ENCODE peak calls at places on chromosomes 5 and 9, in five cellular contexts. One of them, this sample, is unnamed.

GRCh38 chr9:125494555-125494920 is 212.5 kb downstream of the MAPKAP1 start:
- DNase-seq in GM23248: peak
- DNase-seq in mammary epithelial cell: peak
- DNase-seq in HCT116: no peak
- DNase-seq in MM.1S: no peak
- DNase-seq in this sample: no peak

GRCh38 chr5:138639326-138639725 is 64.1 kb upstream of the HSPA9 start:
- DNase-seq in GM23248: no peak
- DNase-seq in mammary epithelial cell: no peak
- DNase-seq in HCT116: no peak
- DNase-seq in MM.1S: no peak
- DNase-seq in this sample: no peak

GRCh38 chr5:71743135-71743534 is 24.1 kb downstream of the CARTPT start:
- DNase-seq in GM23248: no peak
- DNase-seq in mammary epithelial cell: no peak
- DNase-seq in HCT116: no peak
- DNase-seq in MM.1S: no peak
- DNase-seq in this sample: no peak

GRCh38 chr5:148455055-148455675 is 71.4 kb downstream of the FBXO38 start:
- DNase-seq in GM23248: peak
- DNase-seq in mammary epithelial cell: no peak
- DNase-seq in HCT116: no peak
- DNase-seq in MM.1S: no peak
- DNase-seq in this sample: no peak

GRCh38 chr5:119435436-119436132 is 16.7 kb upstream of the HSD17B4 start:
- DNase-seq in GM23248: peak
- DNase-seq in mammary epithelial cell: peak
- DNase-seq in HCT116: no peak
- DNase-seq in MM.1S: peak
- DNase-seq in this sample: no peak

GRCh38 chr5:144206136-144206535 is 35.5 kb downstream of the KCTD16 start:
- DNase-seq in GM23248: peak
- DNase-seq in mammary epithelial cell: no peak
- DNase-seq in HCT116: no peak
- DNase-seq in MM.1S: no peak
- DNase-seq in this sample: no peak

GRCh38 chr9:92378825-92379535 is 25.4 kb downstream of the OGN start:
- DNase-seq in GM23248: peak
- DNase-seq in mammary epithelial cell: no peak
- DNase-seq in HCT116: no peak
- DNase-seq in MM.1S: no peak
- DNase-seq in this sample: no peak

GRCh38 chr9:75086443-75087278 is 1.3 kb downstream of the NMRK1 start:
- DNase-seq in GM23248: peak
- DNase-seq in mammary epithelial cell: no peak
- DNase-seq in HCT116: no peak
- DNase-seq in MM.1S: peak
- DNase-seq in this sample: no peak

GRCh38 chr9:87375397-87376073 is 122.1 kb upstream of the DAPK1 start:
- DNase-seq in GM23248: peak
- DNase-seq in mammary epithelial cell: peak
- DNase-seq in HCT116: no peak
- DNase-seq in MM.1S: no peak
- DNase-seq in this sample: no peak

GRCh38 chr9:131732636-131733340 is 7.1 kb downstream of the RAPGEF1 start:
- DNase-seq in GM23248: no peak
- DNase-seq in mammary epithelial cell: no peak
- DNase-seq in HCT116: no peak
- DNase-seq in MM.1S: no peak
- DNase-seq in this sample: no peak

GRCh38 chr9:90870646-90871326 is 69.2 kb downstream of the SYK start:
- DNase-seq in GM23248: peak
- DNase-seq in mammary epithelial cell: peak
- DNase-seq in HCT116: peak
- DNase-seq in MM.1S: peak
- DNase-seq in this sample: no peak

GRCh38 chr9:121567142-121568100 is 67.8 kb upstream of the GGTA1 start:
- DNase-seq in GM23248: peak
- DNase-seq in mammary epithelial cell: no peak
- DNase-seq in HCT116: no peak
- DNase-seq in MM.1S: no peak
- DNase-seq in this sample: no peak

GRCh38 chr5:178207183-178207916 is 3.0 kb downstream of the HNRNPAB start:
- DNase-seq in GM23248: peak
- DNase-seq in mammary epithelial cell: peak
- DNase-seq in HCT116: no peak
- DNase-seq in MM.1S: no peak
- DNase-seq in this sample: no peak

GRCh38 chr5:132006331-132007120 is 4.9 kb downstream of the ACSL6 start:
- DNase-seq in GM23248: no peak
- DNase-seq in mammary epithelial cell: no peak
- DNase-seq in HCT116: no peak
- DNase-seq in MM.1S: no peak
- DNase-seq in this sample: no peak

GRCh38 chr9:107227696-107228258 is 55.3 kb upstream of the RAD23B start:
- DNase-seq in GM23248: peak
- DNase-seq in mammary epithelial cell: no peak
- DNase-seq in HCT116: no peak
- DNase-seq in MM.1S: no peak
- DNase-seq in this sample: no peak

GRCh38 chr5:55102345-55102744 is at the start of gene GZMA:
- DNase-seq in GM23248: no peak
- DNase-seq in mammary epithelial cell: no peak
- DNase-seq in HCT116: no peak
- DNase-seq in MM.1S: peak
- DNase-seq in this sample: no peak

GRCh38 chr5:126338516-126339153 is 84.6 kb upstream of the GRAMD2B start:
- DNase-seq in GM23248: no peak
- DNase-seq in mammary epithelial cell: no peak
- DNase-seq in HCT116: no peak
- DNase-seq in MM.1S: no peak
- DNase-seq in this sample: no peak

GRCh38 chr9:22158983-22159382 is 149.9 kb upstream of the CDKN2B start:
- DNase-seq in GM23248: peak
- DNase-seq in mammary epithelial cell: no peak
- DNase-seq in HCT116: peak
- DNase-seq in MM.1S: no peak
- DNase-seq in this sample: no peak

GRCh38 chr5:14580037-14581034 is 1.3 kb upstream of the OTULINL start:
- DNase-seq in GM23248: peak
- DNase-seq in mammary epithelial cell: no peak
- DNase-seq in HCT116: no peak
- DNase-seq in MM.1S: no peak
- DNase-seq in this sample: no peak

GRCh38 chr5:68379275-68380026 is 163.9 kb downstream of the PIK3R1 start:
- DNase-seq in GM23248: no peak
- DNase-seq in mammary epithelial cell: no peak
- DNase-seq in HCT116: no peak
- DNase-seq in MM.1S: no peak
- DNase-seq in this sample: no peak
- H2AFZ ChIP-seq in GM23248: no peak
- H2AFZ ChIP-seq in mammary epithelial cell: no peak
- H2AFZ ChIP-seq in HCT116: no peak
- H2AFZ ChIP-seq in MM.1S: no peak
- H2AFZ ChIP-seq in this sample: no peak

GRCh38 chr9:123373941-123374340 is 17.9 kb downstream of the CRB2 start:
- DNase-seq in GM23248: no peak
- DNase-seq in mammary epithelial cell: no peak
- DNase-seq in HCT116: no peak
- DNase-seq in MM.1S: no peak
- DNase-seq in this sample: no peak
- TF ChIP-seq EZH2 in GM23248: peak
- TF ChIP-seq EZH2 in mammary epithelial cell: no peak
- TF ChIP-seq EZH2 in HCT116: no peak
- TF ChIP-seq EZH2 in MM.1S: peak
- TF ChIP-seq EZH2 in this sample: no peak

GRCh38 chr5:42858709-42859108 is 47.0 kb upstream of the SELENOP start:
- DNase-seq in GM23248: no peak
- DNase-seq in mammary epithelial cell: no peak
- DNase-seq in HCT116: no peak
- DNase-seq in MM.1S: no peak
- DNase-seq in this sample: no peak
- H3K4me2 ChIP-seq in GM23248: no peak
- H3K4me2 ChIP-seq in mammary epithelial cell: peak
- H3K4me2 ChIP-seq in HCT116: no peak
- H3K4me2 ChIP-seq in MM.1S: no peak
- H3K4me2 ChIP-seq in this sample: no peak

GRCh38 chr9:134136997-134137302 is 1.1 kb downstream of the WDR5 start:
- DNase-seq in GM23248: no peak
- DNase-seq in mammary epithelial cell: no peak
- DNase-seq in HCT116: no peak
- DNase-seq in MM.1S: no peak
- DNase-seq in this sample: no peak

GRCh38 chr9:134138292-134138691 is 2.4 kb downstream of the WDR5 start:
- DNase-seq in GM23248: no peak
- DNase-seq in mammary epithelial cell: no peak
- DNase-seq in HCT116: no peak
- DNase-seq in MM.1S: no peak
- DNase-seq in this sample: no peak

GRCh38 chr9:134136117-134136996 is 475 bp downstream of the WDR5 start:
- DNase-seq in GM23248: peak
- DNase-seq in mammary epithelial cell: peak
- DNase-seq in HCT116: no peak
- DNase-seq in MM.1S: peak
- DNase-seq in this sample: no peak

GRCh38 chr9:134134949-134135342 is 936 bp upstream of the WDR5 start:
- DNase-seq in GM23248: no peak
- DNase-seq in mammary epithelial cell: peak
- DNase-seq in HCT116: no peak
- DNase-seq in MM.1S: peak
- DNase-seq in this sample: no peak

DNA sequence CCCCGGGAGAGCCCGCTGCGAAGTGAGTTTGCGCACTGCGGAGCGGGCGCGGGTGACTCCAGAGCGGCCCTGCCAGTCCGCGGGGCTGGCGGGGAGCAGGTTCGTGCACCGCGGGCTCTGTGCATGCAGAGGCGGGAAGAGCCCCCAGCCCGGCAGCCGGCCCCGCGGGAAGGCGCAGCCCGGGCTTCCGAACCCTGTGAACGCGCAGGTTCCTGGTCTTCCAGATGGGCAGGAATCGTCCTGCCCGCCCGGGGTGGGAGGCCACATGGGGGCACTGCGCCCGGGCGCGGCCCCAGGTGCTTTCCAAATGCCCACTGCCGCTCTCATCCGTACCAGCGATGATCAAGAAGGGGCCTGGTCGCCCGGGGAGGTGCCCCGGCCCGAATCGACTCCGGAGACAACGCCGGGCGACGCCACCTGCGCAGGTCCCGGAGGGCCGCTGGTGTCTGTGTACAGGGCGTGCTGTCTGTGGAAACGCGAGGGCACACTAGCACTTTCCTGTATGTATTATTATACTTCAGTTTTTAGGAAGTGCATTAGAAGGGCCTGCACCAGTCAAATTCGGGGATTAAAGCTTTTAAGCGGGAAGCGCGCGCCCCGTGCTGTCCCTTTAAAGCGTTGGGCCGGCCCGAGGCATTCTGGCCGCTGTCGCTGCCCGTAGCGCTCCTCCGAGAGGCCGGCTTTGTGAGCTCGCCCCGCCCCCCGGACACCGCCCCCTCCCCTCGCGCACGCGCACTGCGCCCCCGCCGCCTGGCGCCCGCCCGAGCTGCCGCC is at the start of gene WDR5:
- DNase-seq in GM23248: peak
- DNase-seq in mammary epithelial cell: peak
- DNase-seq in HCT116: peak
- DNase-seq in MM.1S: peak
- DNase-seq in this sample: no peak
- H2AFZ ChIP-seq in GM23248: peak
- H2AFZ ChIP-seq in mammary epithelial cell: peak
- H2AFZ ChIP-seq in HCT116: peak
- H2AFZ ChIP-seq in MM.1S: peak
- H2AFZ ChIP-seq in this sample: peak

GRCh38 chr9:98709968-98710965 is 1.5 kb upstream of the GABBR2 start:
- DNase-seq in GM23248: peak
- DNase-seq in mammary epithelial cell: peak
- DNase-seq in HCT116: no peak
- DNase-seq in MM.1S: no peak
- DNase-seq in this sample: no peak

GRCh38 chr9:98708933-98709911 is at the start of gene GABBR2:
- DNase-seq in GM23248: peak
- DNase-seq in mammary epithelial cell: no peak
- DNase-seq in HCT116: no peak
- DNase-seq in MM.1S: no peak
- DNase-seq in this sample: no peak

GRCh38 chr9:98707158-98708102 is 1.3 kb downstream of the GABBR2 start:
- DNase-seq in GM23248: peak
- DNase-seq in mammary epithelial cell: peak
- DNase-seq in HCT116: peak
- DNase-seq in MM.1S: peak
- DNase-seq in this sample: no peak

GRCh38 chr9:98708103-98708932 is 417 bp downstream of the GABBR2 start:
- DNase-seq in GM23248: peak
- DNase-seq in mammary epithelial cell: no peak
- DNase-seq in HCT116: no peak
- DNase-seq in MM.1S: no peak
- DNase-seq in this sample: no peak

GRCh38 chr9:98706651-98707103 is 2.1 kb downstream of the GABBR2 start:
- DNase-seq in GM23248: peak
- DNase-seq in mammary epithelial cell: no peak
- DNase-seq in HCT116: no peak
- DNase-seq in MM.1S: no peak
- DNase-seq in this sample: no peak
- TF ChIP-seq EZH2 in GM23248: no peak
- TF ChIP-seq EZH2 in mammary epithelial cell: no peak
- TF ChIP-seq EZH2 in HCT116: no peak
- TF ChIP-seq EZH2 in MM.1S: no peak
- TF ChIP-seq EZH2 in this sample: no peak

GRCh38 chr5:115884704-115885103 is 43.0 kb downstream of the AP3S1 start:
- DNase-seq in GM23248: no peak
- DNase-seq in mammary epithelial cell: no peak
- DNase-seq in HCT116: no peak
- DNase-seq in MM.1S: no peak
- DNase-seq in this sample: no peak
- H3K4me2 ChIP-seq in GM23248: no peak
- H3K4me2 ChIP-seq in mammary epithelial cell: no peak
- H3K4me2 ChIP-seq in HCT116: no peak
- H3K4me2 ChIP-seq in MM.1S: no peak
- H3K4me2 ChIP-seq in this sample: no peak

GRCh38 chr5:95076395-95077165 is 208.3 kb downstream of the MCTP1 start:
- DNase-seq in GM23248: no peak
- DNase-seq in mammary epithelial cell: no peak
- DNase-seq in HCT116: no peak
- DNase-seq in MM.1S: no peak
- DNase-seq in this sample: no peak
- H2AFZ ChIP-seq in GM23248: no peak
- H2AFZ ChIP-seq in mammary epithelial cell: no peak
- H2AFZ ChIP-seq in HCT116: no peak
- H2AFZ ChIP-seq in MM.1S: no peak
- H2AFZ ChIP-seq in this sample: no peak

This sample was measured in keratinocyte.